ENCODE peak calls at places on chromosomes 3 and 15, in seven cellular contexts. X, N, G, D, P, V and T are unnamed samples.

GRCh38 chr3:40756500-40756899 is 231.7 kb downstream of the ZNF621 start:
- DNase-seq in X (no peak), N (no peak), G (no peak), D (no peak), P (no peak), V (no peak), T (no peak)

GRCh38 chr15:64681424-64682024 is 93.9 kb downstream of the RBPMS2 start:
- DNase-seq in X (peak), N (peak), G (peak), D (peak), P (peak), V (peak), T (peak)

GRCh38 chr3:145798691-145799550 is 362.1 kb downstream of the PLOD2 start:
- DNase-seq in X (peak), N (peak), G (no peak), D (no peak), P (no peak), V (no peak), T (peak)

GRCh38 chr15:88331291-88331690 is 74.8 kb upstream of the NTRK3 start:
- DNase-seq in X (peak), N (peak), G (no peak), D (peak), P (peak), V (peak), T (peak)

GRCh38 chr15:69957175-69957574 is 140.5 kb downstream of the TLE3 start:
- DNase-seq in X (peak), N (no peak), G (no peak), D (no peak), P (no peak), V (no peak), T (no peak)

GRCh38 chr3:194572131-194572789 is 61.0 kb downstream of the TMEM44 start:
- DNase-seq in X (peak), N (no peak), G (peak), D (peak), P (no peak), V (peak), T (no peak)

GRCh38 chr15:66400351-66400774 is 13.7 kb downstream of the MAP2K1 start:
- DNase-seq in X (no peak), N (no peak), G (peak), D (peak), P (no peak), V (no peak), T (no peak)

GRCh38 chr15:53251998-53252397 is 461.9 kb upstream of the ONECUT1 start:
- DNase-seq in X (no peak), N (no peak), G (no peak), D (no peak), P (no peak), V (no peak), T (no peak)

GRCh38 chr3:52162250-52162872 is 8.1 kb upstream of the POC1A start:
- DNase-seq in X (no peak), N (no peak), G (no peak), D (no peak), P (no peak), V (no peak), T (no peak)

GRCh38 chr15:71422530-71423259 is 307.4 kb downstream of the THSD4 start:
- DNase-seq in X (no peak), N (no peak), G (no peak), D (no peak), P (no peak), V (no peak), T (no peak)

GRCh38 chr3:31361391-31362273 is 171.1 kb upstream of the STT3B start:
- DNase-seq in X (no peak), N (peak), G (peak), D (peak), P (no peak), V (no peak), T (no peak)

GRCh38 chr15:97759363-97759762 is 201.1 kb upstream of the ARRDC4 start:
- DNase-seq in X (no peak), N (no peak), G (peak), D (no peak), P (no peak), V (no peak), T (no peak)

GRCh38 chr3:123627673-123628670 is 43.1 kb upstream of the HACD2 start:
- DNase-seq in X (no peak), N (no peak), G (no peak), D (no peak), P (no peak), V (no peak), T (no peak)

DNA sequence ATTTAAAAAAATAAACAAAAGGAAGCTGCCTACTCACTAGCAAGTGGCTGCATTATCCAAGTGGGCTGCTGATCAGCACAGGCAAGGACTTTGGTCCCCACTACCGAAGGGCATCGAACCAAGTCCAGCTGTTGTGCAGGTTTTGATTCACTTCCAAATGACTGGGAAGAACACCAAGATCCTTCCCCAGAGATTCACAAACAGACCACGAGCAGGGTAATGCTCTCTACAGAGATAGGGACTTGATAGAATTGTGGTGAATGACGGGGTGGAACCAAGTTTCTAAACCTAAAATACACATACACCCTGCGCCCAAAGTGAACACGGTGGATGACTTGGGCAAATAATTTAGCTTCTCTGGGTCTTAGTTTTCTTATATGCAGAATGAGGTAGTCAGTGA is 203.7 kb upstream of the ICE2 start:
- DNase-seq in X (no peak), N (no peak), G (no peak), D (no peak), P (no peak), V (no peak), T (no peak)
- H3K18ac ChIP-seq in X (no peak), N (no peak), G (no peak), D (no peak), P (no peak), V (no peak), T (no peak)

GRCh38 chr3:156298938-156299337 is 178.6 kb downstream of the KCNAB1 start:
- DNase-seq in X (no peak), N (no peak), G (no peak), D (no peak), P (no peak), V (peak), T (no peak)
- H3K18ac ChIP-seq in X (no peak), N (no peak), G (no peak), D (no peak), P (no peak), V (no peak), T (no peak)

DNA sequence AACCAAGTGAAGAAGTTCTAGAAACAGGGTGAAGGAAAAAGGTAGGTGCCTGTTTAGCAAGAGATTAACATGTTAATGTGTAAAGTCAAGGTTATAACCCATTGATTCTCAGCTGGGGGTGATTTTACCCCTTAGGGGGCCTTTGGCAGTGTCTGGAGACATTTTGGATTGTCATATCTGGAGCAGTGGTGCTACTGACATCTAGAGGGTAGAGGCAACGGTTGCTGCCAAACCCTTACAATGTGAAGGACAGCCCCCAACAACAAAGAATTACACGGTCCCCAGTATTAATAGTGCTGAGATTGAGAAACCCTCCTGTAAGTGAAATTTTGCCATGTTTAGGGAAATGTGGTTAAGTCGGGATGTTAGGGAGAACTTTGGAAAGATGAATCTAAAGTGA is 74.7 kb downstream of the CRYBG3 start:
- DNase-seq in X (peak), N (no peak), G (no peak), D (no peak), P (no peak), V (no peak), T (no peak)
- H3K18ac ChIP-seq in X (no peak), N (no peak), G (no peak), D (no peak), P (no peak), V (no peak), T (no peak)

GRCh38 chr3:147886889-147887288 is 477.7 kb downstream of the ZIC1 start:
- DNase-seq in X (peak), N (no peak), G (no peak), D (no peak), P (no peak), V (no peak), T (no peak)

GRCh38 chr3:147890114-147890513 is 480.9 kb downstream of the ZIC1 start:
- DNase-seq in X (no peak), N (no peak), G (no peak), D (no peak), P (no peak), V (no peak), T (no peak)

GRCh38 chr3:147881933-147882332 is 472.8 kb downstream of the ZIC1 start:
- DNase-seq in X (peak), N (no peak), G (no peak), D (no peak), P (no peak), V (no peak), T (no peak)

GRCh38 chr3:147887797-147888196 is 478.6 kb downstream of the ZIC1 start:
- DNase-seq in X (peak), N (no peak), G (no peak), D (no peak), P (no peak), V (no peak), T (no peak)
- H3K18ac ChIP-seq in X (no peak), N (no peak), G (no peak), D (no peak), P (no peak), V (no peak), T (no peak)